ENCODE peak calls at places on chromosome 7, in four cellular contexts. One of them, this sample, is unnamed.

GRCh38 chr7:145863-146262 is 46.5 kb upstream of the FAM20C start:
- DNase-seq in SK-N-MC: no peak
- DNase-seq in spleen: no peak
- DNase-seq in mammary epithelial cell: no peak
- DNase-seq in this sample: no peak

GRCh38 chr7:74104702-74105101 is 21.1 kb downstream of the LIMK1 start:
- DNase-seq in spleen: no peak
- DNase-seq in SK-N-MC: no peak
- DNase-seq in mammary epithelial cell: peak
- DNase-seq in this sample: no peak

GRCh38 chr7:915291-916218 is 38.9 kb downstream of the ADAP1 start:
- DNase-seq in SK-N-MC: no peak
- DNase-seq in mammary epithelial cell: no peak
- DNase-seq in spleen: peak
- DNase-seq in this sample: no peak

GRCh38 chr7:26199301-26200112 is 1.0 kb downstream of the HNRNPA2B1 start:
- DNase-seq in spleen: peak
- DNase-seq in mammary epithelial cell: no peak
- DNase-seq in SK-N-MC: no peak
- DNase-seq in this sample: no peak

GRCh38 chr7:128893251-128894100 is 17.0 kb downstream of the KCP start:
- DNase-seq in spleen: peak
- DNase-seq in SK-N-MC: no peak
- DNase-seq in mammary epithelial cell: peak
- DNase-seq in this sample: no peak

GRCh38 chr7:141221007-141221612 is 147.2 kb downstream of the TMEM178B start:
- DNase-seq in SK-N-MC: no peak
- DNase-seq in spleen: no peak
- DNase-seq in mammary epithelial cell: no peak
- DNase-seq in this sample: no peak

GRCh38 chr7:26627871-26628270 is 236.5 kb downstream of the SKAP2 start:
- DNase-seq in SK-N-MC: no peak
- DNase-seq in spleen: no peak
- DNase-seq in mammary epithelial cell: no peak
- DNase-seq in this sample: no peak

GRCh38 chr7:35258891-35259537 is 5.1 kb upstream of the TBX20 start:
- DNase-seq in mammary epithelial cell: no peak
- DNase-seq in SK-N-MC: no peak
- DNase-seq in spleen: no peak
- DNase-seq in this sample: no peak

GRCh38 chr7:55066479-55066878 is 47.7 kb downstream of the EGFR start:
- DNase-seq in mammary epithelial cell: no peak
- DNase-seq in SK-N-MC: no peak
- DNase-seq in spleen: no peak
- DNase-seq in this sample: no peak

GRCh38 chr7:73369009-73369408 is 41.0 kb downstream of the FKBP6 start:
- DNase-seq in spleen: no peak
- DNase-seq in SK-N-MC: no peak
- DNase-seq in mammary epithelial cell: no peak
- DNase-seq in this sample: no peak

GRCh38 chr7:156582591-156583123 is 57.9 kb upstream of the RNF32 start:
- DNase-seq in SK-N-MC: no peak
- DNase-seq in spleen: no peak
- DNase-seq in mammary epithelial cell: no peak
- DNase-seq in this sample: no peak

GRCh38 chr7:117350027-117350426 is 27.2 kb upstream of the WNT2 start:
- DNase-seq in SK-N-MC: no peak
- DNase-seq in spleen: no peak
- DNase-seq in mammary epithelial cell: peak
- DNase-seq in this sample: no peak

DNA sequence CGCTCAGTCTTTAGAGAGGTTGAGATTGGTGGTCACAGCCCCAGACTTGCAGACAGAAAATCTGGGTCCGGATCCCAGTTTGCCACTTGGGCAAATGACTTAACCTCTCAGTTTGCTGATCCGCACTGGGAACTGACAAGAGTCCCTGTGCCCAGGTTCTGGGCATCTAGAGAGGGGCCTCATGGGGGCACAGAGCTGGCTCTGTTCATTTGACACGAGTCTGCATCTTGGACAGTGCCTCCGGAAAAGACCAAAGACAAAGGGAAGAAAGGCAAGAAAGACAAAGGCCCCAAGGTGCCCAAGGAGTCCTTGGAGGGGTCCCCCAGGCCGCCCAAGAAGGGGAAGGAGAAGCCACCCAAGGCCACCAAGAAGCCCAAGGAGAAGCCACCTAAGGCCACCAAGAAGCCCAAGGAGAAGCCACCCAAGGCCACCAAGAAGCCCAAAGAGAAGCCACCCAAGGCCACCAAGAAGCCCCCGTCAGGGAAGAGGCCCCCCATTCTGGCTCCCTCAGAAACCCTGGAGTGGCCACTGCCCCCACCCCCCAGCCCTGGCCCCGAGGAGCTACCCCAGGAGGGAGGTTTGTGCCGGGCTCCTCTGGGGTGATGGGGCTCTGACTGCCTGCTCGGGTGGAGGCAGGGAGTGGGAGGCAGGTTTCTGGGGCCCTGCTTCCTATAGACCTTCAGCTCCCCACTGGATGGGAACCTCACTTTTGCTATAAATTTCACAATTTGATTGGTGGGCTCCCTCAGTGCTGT is 2.3 kb downstream of the AEBP1 start:
- DNase-seq in spleen: peak
- DNase-seq in mammary epithelial cell: no peak
- DNase-seq in SK-N-MC: no peak
- DNase-seq in this sample: no peak
- H3K27ac ChIP-seq in spleen: no peak
- H3K27ac ChIP-seq in mammary epithelial cell: no peak
- H3K27ac ChIP-seq in SK-N-MC: no peak
- H3K27ac ChIP-seq in this sample: peak

DNA sequence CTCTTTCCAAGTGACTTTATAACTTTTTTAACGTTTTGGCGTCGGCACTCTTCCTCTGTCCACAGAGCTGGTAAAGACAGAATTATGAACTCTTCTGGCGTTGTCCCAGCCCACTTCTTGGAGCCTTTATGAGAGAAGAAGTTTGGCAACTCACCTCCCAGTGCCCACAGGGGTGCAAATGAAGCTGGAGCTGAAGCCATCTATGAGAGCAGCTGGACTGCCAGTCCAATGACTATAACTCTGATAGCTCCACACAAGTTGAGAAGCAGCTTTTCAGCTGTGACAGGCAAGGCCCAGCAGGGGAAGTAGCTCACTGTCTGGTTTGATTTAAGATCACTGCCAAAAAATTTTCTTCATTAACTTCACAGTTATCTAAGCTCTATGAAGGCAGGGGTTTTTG is 23.5 kb downstream of the FZD1 start:
- DNase-seq in SK-N-MC: no peak
- DNase-seq in mammary epithelial cell: no peak
- DNase-seq in spleen: no peak
- DNase-seq in this sample: peak
- H3K27ac ChIP-seq in SK-N-MC: peak
- H3K27ac ChIP-seq in mammary epithelial cell: no peak
- H3K27ac ChIP-seq in spleen: no peak
- H3K27ac ChIP-seq in this sample: peak

DNA sequence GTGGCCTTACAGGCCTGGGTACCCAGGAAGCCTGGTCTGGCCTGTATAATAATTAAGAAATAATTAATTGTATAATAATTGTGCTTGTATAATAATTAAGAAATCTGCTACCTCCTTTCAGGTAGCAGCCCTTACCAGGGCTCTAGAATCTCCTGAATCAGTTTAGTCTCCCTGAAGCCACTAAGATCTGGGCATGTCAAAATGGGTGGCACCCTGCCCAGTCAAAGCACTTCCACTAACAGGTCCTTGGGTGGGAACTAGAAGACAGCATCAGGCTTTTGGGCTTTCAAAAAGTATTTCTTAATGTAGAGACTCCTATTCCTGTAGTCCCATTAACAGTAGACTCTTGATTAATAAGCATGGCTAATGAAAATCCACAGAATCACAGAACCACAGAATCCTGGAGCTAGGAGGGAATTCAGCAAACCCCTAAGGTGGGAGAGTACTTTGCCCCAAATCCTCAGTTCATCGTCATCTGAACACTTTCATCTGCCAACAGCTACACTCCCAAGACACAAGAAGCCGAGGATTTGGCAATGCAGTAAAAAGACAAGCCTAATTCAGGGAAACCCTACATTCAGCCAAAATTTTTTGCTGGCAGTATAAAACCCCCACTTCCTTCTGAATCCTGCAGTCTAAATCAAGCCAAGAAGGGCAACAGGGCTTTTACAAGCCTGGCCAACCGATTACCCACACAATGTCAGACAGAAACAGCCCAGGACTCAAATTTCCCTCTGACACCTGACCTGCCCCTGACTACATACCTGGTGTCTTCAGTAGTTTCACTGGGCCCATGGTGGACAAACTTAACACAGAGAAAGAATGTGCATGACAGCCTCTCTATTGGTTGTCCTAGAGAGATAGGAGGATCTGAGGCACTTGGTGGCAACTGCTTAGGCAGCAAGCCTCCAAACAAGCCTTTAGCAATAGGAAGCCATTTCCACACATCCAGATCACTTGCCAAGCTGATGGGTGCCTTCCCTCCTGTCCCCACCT is 5.9 kb upstream of the IL6 start:
- DNase-seq in SK-N-MC: no peak
- DNase-seq in spleen: no peak
- DNase-seq in mammary epithelial cell: no peak
- DNase-seq in this sample: peak
- H3K27ac ChIP-seq in SK-N-MC: no peak
- H3K27ac ChIP-seq in spleen: no peak
- H3K27ac ChIP-seq in mammary epithelial cell: no peak
- H3K27ac ChIP-seq in this sample: no peak

GRCh38 chr7:15972767-15973362 is 286.4 kb upstream of the MEOX2 start:
- DNase-seq in spleen: no peak
- DNase-seq in SK-N-MC: no peak
- DNase-seq in mammary epithelial cell: no peak
- DNase-seq in this sample: no peak

GRCh38 chr7:15977663-15978062 is 291.2 kb upstream of the MEOX2 start:
- DNase-seq in mammary epithelial cell: peak
- DNase-seq in SK-N-MC: no peak
- DNase-seq in spleen: no peak
- DNase-seq in this sample: no peak
- H3K27ac ChIP-seq in mammary epithelial cell: no peak
- H3K27ac ChIP-seq in SK-N-MC: no peak
- H3K27ac ChIP-seq in spleen: no peak
- H3K27ac ChIP-seq in this sample: no peak

GRCh38 chr7:84529480-84530205 is 335.1 kb upstream of the SEMA3A start:
- DNase-seq in spleen: no peak
- DNase-seq in SK-N-MC: no peak
- DNase-seq in mammary epithelial cell: peak
- DNase-seq in this sample: no peak
- H3K27ac ChIP-seq in spleen: no peak
- H3K27ac ChIP-seq in SK-N-MC: no peak
- H3K27ac ChIP-seq in mammary epithelial cell: peak
- H3K27ac ChIP-seq in this sample: no peak

GRCh38 chr7:122885583-122886356 is 490 bp downstream of the CADPS2 start:
- DNase-seq in mammary epithelial cell: peak
- DNase-seq in spleen: peak
- DNase-seq in SK-N-MC: no peak
- DNase-seq in this sample: no peak
- H3K27ac ChIP-seq in mammary epithelial cell: no peak
- H3K27ac ChIP-seq in spleen: peak
- H3K27ac ChIP-seq in SK-N-MC: no peak
- H3K27ac ChIP-seq in this sample: peak

DNA sequence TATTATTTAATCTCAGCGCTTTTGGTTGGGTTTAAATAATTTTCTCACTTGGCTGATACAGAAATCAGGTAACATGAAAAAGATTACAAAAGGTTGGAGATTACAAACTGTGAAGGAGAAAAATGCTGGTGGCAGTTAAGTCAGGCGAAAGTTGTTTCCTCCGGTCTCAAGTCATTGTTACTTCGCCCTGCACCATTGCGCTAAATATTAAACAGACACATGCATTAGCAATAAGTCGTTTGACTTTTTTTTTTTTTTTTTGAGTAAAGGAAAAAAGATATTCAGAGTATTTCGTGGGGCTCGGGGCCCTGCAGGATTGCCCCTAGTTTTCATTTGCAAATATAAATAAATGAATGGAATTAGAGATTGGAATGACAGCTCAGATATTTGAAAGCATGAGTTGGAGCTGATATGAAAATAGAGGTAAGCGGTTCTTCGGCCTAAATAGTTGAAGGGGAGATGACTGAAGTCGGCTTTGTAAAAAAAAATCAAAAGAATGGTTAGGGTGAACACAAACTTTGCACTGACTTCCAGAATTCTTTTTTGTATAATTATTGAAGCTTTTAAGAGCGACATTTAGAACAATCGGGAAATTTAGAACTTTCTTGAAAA is 914 bp downstream of the SDHAF3 start:
- DNase-seq in SK-N-MC: no peak
- DNase-seq in mammary epithelial cell: no peak
- DNase-seq in spleen: no peak
- DNase-seq in this sample: no peak
- H3K27ac ChIP-seq in SK-N-MC: no peak
- H3K27ac ChIP-seq in mammary epithelial cell: peak
- H3K27ac ChIP-seq in spleen: peak
- H3K27ac ChIP-seq in this sample: no peak

GRCh38 chr7:138887085-138887705 is 89.2 kb upstream of the ATP6V0A4 start:
- DNase-seq in mammary epithelial cell: no peak
- DNase-seq in spleen: no peak
- DNase-seq in SK-N-MC: no peak
- DNase-seq in this sample: no peak

GRCh38 chr7:138889566-138889965 is 91.6 kb upstream of the ATP6V0A4 start:
- DNase-seq in mammary epithelial cell: no peak
- DNase-seq in spleen: no peak
- DNase-seq in SK-N-MC: no peak
- DNase-seq in this sample: no peak

GRCh38 chr7:138886501-138886917 is 88.5 kb upstream of the ATP6V0A4 start:
- DNase-seq in mammary epithelial cell: peak
- DNase-seq in spleen: no peak
- DNase-seq in SK-N-MC: peak
- DNase-seq in this sample: no peak

GRCh38 chr7:138889982-138890381 is 91.2 kb downstream of the KIAA1549 start:
- DNase-seq in spleen: no peak
- DNase-seq in mammary epithelial cell: no peak
- DNase-seq in SK-N-MC: no peak
- DNase-seq in this sample: no peak

GRCh38 chr7:138887872-138888656 is 90.1 kb upstream of the ATP6V0A4 start:
- DNase-seq in SK-N-MC: no peak
- DNase-seq in mammary epithelial cell: no peak
- DNase-seq in spleen: no peak
- DNase-seq in this sample: no peak
- H3K27ac ChIP-seq in SK-N-MC: no peak
- H3K27ac ChIP-seq in mammary epithelial cell: no peak
- H3K27ac ChIP-seq in spleen: no peak
- H3K27ac ChIP-seq in this sample: no peak

This sample was measured in ascending aorta.